ENCODE peak calls at places on chromosomes 1 and 21, in five cellular contexts. C, P, L, F and S are unnamed samples.

GRCh38 chr1:95197616-95198252 is 36.3 kb upstream of the RWDD3 start:
- DNase-seq in C (no peak), P (no peak), L (no peak), F (no peak), S (no peak)

GRCh38 chr1:245671966-245672767 is 517.4 kb downstream of the KIF26B start:
- DNase-seq in C (no peak), P (no peak), L (no peak), F (no peak), S (no peak)

GRCh38 chr1:56200446-56200845 is 378.9 kb downstream of the PLPP3 start:
- DNase-seq in C (no peak), P (no peak), L (no peak), F (no peak), S (no peak)

GRCh38 chr1:198775606-198776005 is 136.8 kb downstream of the PTPRC start:
- DNase-seq in C (no peak), P (no peak), L (no peak), F (no peak), S (no peak)

GRCh38 chr1:94324168-94324544 is 86.8 kb upstream of the ARHGAP29 start:
- DNase-seq in C (no peak), P (no peak), L (no peak), F (no peak), S (no peak)

GRCh38 chr1:3215198-3216045 is 146.4 kb downstream of the PRDM16 start:
- DNase-seq in C (no peak), P (no peak), L (no peak), F (no peak), S (no peak)

GRCh38 chr1:151611288-151611790 is 511 bp upstream of the SNX27 start:
- DNase-seq in C (no peak), P (no peak), L (no peak), F (peak), S (no peak)

GRCh38 chr1:215022723-215023122 is 59.8 kb upstream of the KCNK2 start:
- DNase-seq in C (no peak), P (no peak), L (no peak), F (no peak), S (no peak)

GRCh38 chr1:3614755-3615742 is 3.7 kb upstream of the MEGF6 start:
- DNase-seq in C (no peak), P (no peak), L (no peak), F (no peak), S (no peak)

GRCh38 chr21:41836166-41837015 is 42.8 kb downstream of the PRDM15 start:
- DNase-seq in C (no peak), P (no peak), L (no peak), F (no peak), S (no peak)

GRCh38 chr1:91730781-91731732 is 154.9 kb downstream of the TGFBR3 start:
- DNase-seq in C (no peak), P (no peak), L (no peak), F (peak), S (no peak)